ENCODE peak calls at places on chromosomes 6 and 20, in eight cellular contexts. L is activated CD4-positive, alpha-beta T cell treated with anti-CD3 and anti-CD28 coated beads for 36 hours; P is B cell; E is cardiac muscle cell; M is RWPE1; H is bronchial epithelial cell; B is fibroblast of lung; S is globus pallidus. Y is an unnamed sample.

GRCh38 chr6:30447237-30447636 is 42.1 kb upstream of the HLA-E start:
- DNase-seq in L (no peak), P (no peak), E (peak; percentile 54), M (no peak), H (peak; percentile 18), B (no peak), S (no peak), Y (no peak)

GRCh38 chr20:58553841-58554240 is 38.6 kb upstream of the APCDD1L start:
- DNase-seq in L (no peak), P (no peak), E (no peak), M (no peak), H (no peak), B (peak; percentile 80), S (no peak), Y (no peak)

GRCh38 chr20:39547546-39548410 is 585.6 kb downstream of the DHX35 start:
- DNase-seq in L (no peak), P (no peak), E (no peak), M (no peak), H (no peak), B (no peak), S (no peak), Y (no peak)

GRCh38 chr6:126307859-126308258 is 32.1 kb upstream of the CENPW start:
- DNase-seq in L (no peak), P (no peak), E (no peak), M (peak; percentile 55), H (peak; percentile 77), B (peak; percentile 72), S (no peak), Y (peak; percentile 75)

GRCh38 chr20:54123587-54124180 is 50.1 kb downstream of the CYP24A1 start:
- DNase-seq in L (no peak), P (no peak), E (peak; percentile 23), M (peak; percentile 100), H (peak; percentile 100), B (peak; percentile 99), S (no peak), Y (peak; percentile 100)

GRCh38 chr20:47466704-47467459 is 34.8 kb upstream of the NCOA3 start:
- DNase-seq in L (no peak), P (no peak), E (no peak), M (no peak), H (no peak), B (no peak), S (no peak), Y (no peak)

GRCh38 chr6:134211297-134211696 is 106.6 kb downstream of the SGK1 start:
- DNase-seq in L (no peak), P (no peak), E (no peak), M (no peak), H (no peak), B (no peak), S (peak; percentile 57), Y (no peak)

GRCh38 chr6:34897708-34898107 is 8.7 kb downstream of the ANKS1A start:
- DNase-seq in L (no peak), P (no peak), E (no peak), M (no peak), H (no peak), B (no peak), S (no peak), Y (no peak)

GRCh38 chr6:30726506-30727413 is 6.6 kb downstream of the TUBB start:
- DNase-seq in L (no peak), P (no peak), E (no peak), M (no peak), H (no peak), B (no peak), S (no peak), Y (no peak)

GRCh38 chr20:56636701-56637100 is 7.6 kb downstream of the TFAP2C start:
- DNase-seq in L (no peak), P (no peak), E (no peak), M (peak; percentile 89), H (peak; percentile 45), B (peak; percentile 91), S (no peak), Y (peak; percentile 29)

GRCh38 chr20:48723308-48724264 is 104.2 kb downstream of the PREX1 start:
- DNase-seq in L (no peak), P (no peak), E (no peak), M (no peak), H (no peak), B (no peak), S (peak; percentile 66), Y (no peak)

GRCh38 chr6:127222418-127222817 is 44.2 kb upstream of the RNF146 start:
- DNase-seq in L (no peak), P (no peak), E (no peak), M (no peak), H (peak; percentile 51), B (no peak), S (no peak), Y (no peak)

GRCh38 chr6:118859517-118860064 is 34.4 kb upstream of the ASF1A start:
- DNase-seq in L (no peak), P (no peak), E (no peak), M (no peak), H (no peak), B (no peak), S (no peak), Y (no peak)

GRCh38 chr6:37554480-37554819 is 54.8 kb upstream of the CCDC167 start:
- DNase-seq in L (no peak), P (no peak), E (no peak), M (peak; percentile 80), H (no peak), B (peak; percentile 76), S (no peak), Y (no peak)

GRCh38 chr20:62177307-62177706 is 5.5 kb upstream of the MTG2 start:
- DNase-seq in L (no peak), P (no peak), E (no peak), M (no peak), H (no peak), B (no peak), S (no peak), Y (no peak)

GRCh38 chr20:51365670-51366069 is 176.8 kb downstream of the NFATC2 start:
- DNase-seq in L (no peak), P (no peak), E (no peak), M (peak; percentile 88), H (peak; percentile 59), B (peak; percentile 97), S (no peak), Y (no peak)

GRCh38 chr20:34364013-34364382 is 925 bp downstream of the ITCH start:
- DNase-seq in L (peak; percentile 61), P (no peak), E (peak; percentile 44), M (no peak), H (peak; percentile 23), B (peak; percentile 56), S (peak; percentile 15), Y (no peak)

GRCh38 chr6:2796884-2797283 is 31.7 kb downstream of the WRNIP1 start:
- DNase-seq in L (no peak), P (no peak), E (no peak), M (no peak), H (no peak), B (no peak), S (no peak), Y (no peak)

GRCh38 chr20:57210054-57210910 is 56.2 kb downstream of the BMP7 start:
- DNase-seq in L (no peak), P (no peak), E (no peak), M (no peak), H (no peak), B (no peak), S (no peak), Y (no peak)

GRCh38 chr6:85673198-85674139 is 30.8 kb upstream of the SYNCRIP start:
- DNase-seq in L (no peak), P (no peak), E (no peak), M (no peak), H (no peak), B (no peak), S (no peak), Y (no peak)

GRCh38 chr6:131136021-131136847 is 967 bp downstream of the AKAP7 start:
- DNase-seq in L (no peak), P (peak; percentile 26), E (no peak), M (peak; percentile 1), H (peak; percentile 22), B (peak; percentile 34), S (peak; percentile 65), Y (no peak)

GRCh38 chr6:44235269-44235668 is 11.6 kb upstream of the HSP90AB1 start:
- DNase-seq in L (no peak), P (peak; percentile 2), E (no peak), M (no peak), H (no peak), B (peak; percentile 17), S (no peak), Y (no peak)

GRCh38 chr6:138025528-138025941 is 81.7 kb downstream of the PERP start:
- DNase-seq in L (no peak), P (no peak), E (no peak), M (no peak), H (no peak), B (no peak), S (no peak), Y (no peak)

GRCh38 chr20:49344975-49345374 is 67.1 kb upstream of the ZNFX1 start:
- DNase-seq in L (no peak), P (no peak), E (no peak), M (peak; percentile 100), H (peak; percentile 64), B (peak; percentile 97), S (peak; percentile 26), Y (peak; percentile 61)

GRCh38 chr6:112268628-112269027 is 14.3 kb upstream of the LAMA4 start:
- DNase-seq in L (no peak), P (no peak), E (no peak), M (no peak), H (no peak), B (no peak), S (no peak), Y (no peak)

Y was measured in epithelial cell of prostate.